ENCODE peak calls at places on chromosome 9, in nine cellular contexts. U is tibial nerve; R is CD8-positive, alpha-beta memory T cell; W is spleen; S is brain microvascular endothelial cell; O is thyroid gland; B is body of pancreas; G is left ventricle myocardium inferior; H is HCT116. A is an unnamed sample. For H3K27me3, the result is how much of the 10 kb centered on the place peaks cover.

GRCh38 chr9:131853434-131853833 is 113.6 kb upstream of the RAPGEF1 start:
- DNase-seq in W (no peak), U (no peak), H (no peak), R (no peak), S (no peak), O (no peak), B (no peak), G (no peak), A (no peak)

GRCh38 chr9:7154003-7154619 is 396.3 kb downstream of the KDM4C start:
- DNase-seq in W (no peak), H (no peak), B (no peak), R (no peak), G (no peak), O (no peak), U (no peak), S (no peak), A (no peak)

GRCh38 chr9:69379250-69379982 is 54.4 kb downstream of the ENTREP1 start:
- DNase-seq in U (no peak), G (no peak), H (no peak), S (peak), W (no peak), O (no peak), B (no peak), R (no peak), A (peak)

GRCh38 chr9:2122299-2122698 is 107.2 kb downstream of the SMARCA2 start:
- DNase-seq in H (no peak), S (no peak), B (no peak), U (no peak), G (no peak), O (no peak), W (no peak), R (no peak), A (no peak)

GRCh38 chr9:99264070-99264469 is 42.0 kb downstream of the SEC61B start:
- DNase-seq in O (no peak), S (no peak), W (no peak), U (no peak), B (no peak), H (peak), R (no peak), G (no peak), A (no peak)

GRCh38 chr9:29285818-29286217 is 1712.5 kb upstream of the C9orf72 start:
- DNase-seq in G (no peak), R (no peak), B (no peak), U (no peak), W (no peak), S (no peak), H (no peak), O (no peak), A (no peak)

GRCh38 chr9:86547596-86547995 is 193.4 kb upstream of the TUT7 start:
- DNase-seq in G (no peak), W (no peak), O (no peak), B (no peak), S (no peak), H (no peak), R (no peak), U (no peak), A (no peak)

GRCh38 chr9:125586173-125586512 is 120.9 kb downstream of the MAPKAP1 start:
- DNase-seq in S (no peak), R (no peak), B (no peak), O (no peak), H (no peak), W (no peak), G (no peak), U (no peak), A (peak)

GRCh38 chr9:118423021-118423420 is 718.8 kb downstream of the TLR4 start:
- DNase-seq in W (no peak), R (no peak), S (no peak), G (no peak), H (no peak), O (no peak), B (no peak), U (no peak), A (peak)

GRCh38 chr9:4987996-4988421 is 2.9 kb downstream of the JAK2 start:
- DNase-seq in H (peak), G (no peak), O (peak), R (peak), B (peak), U (no peak), S (peak), W (no peak), A (peak)

GRCh38 chr9:130472184-130472705 is 27.5 kb downstream of the ASS1 start:
- DNase-seq in S (no peak), W (no peak), O (no peak), B (no peak), U (no peak), G (no peak), R (no peak), H (no peak), A (no peak)

GRCh38 chr9:21995652-21996275 is 1.2 kb downstream of the CDKN2B-AS1 start:
- DNase-seq in B (no peak), W (peak), S (no peak), U (no peak), G (peak), R (peak), H (no peak), O (peak), A (peak)

GRCh38 chr9:132813115-132813784 is 64.8 kb downstream of the AK8 start:
- DNase-seq in H (no peak), O (no peak), W (no peak), G (no peak), U (no peak), R (no peak), B (no peak), S (no peak), A (no peak)

GRCh38 chr9:134385873-134386370 is 59.7 kb downstream of the RXRA start:
- DNase-seq in S (no peak), W (peak), B (no peak), U (no peak), R (no peak), H (no peak), O (no peak), G (no peak), A (no peak)

GRCh38 chr9:112200699-112201098 is 25.6 kb upstream of the SUSD1 start:
- DNase-seq in U (no peak), O (no peak), H (no peak), B (no peak), R (no peak), S (no peak), W (no peak), G (no peak), A (peak)

GRCh38 chr9:78577507-78577906 is 280.6 kb downstream of the PSAT1 start:
- DNase-seq in W (no peak), U (no peak), B (no peak), R (no peak), H (no peak), S (no peak), G (no peak), O (no peak), A (no peak)

GRCh38 chr9:93122721-93123221 is 11.3 kb downstream of the NINJ1 start:
- DNase-seq in B (peak), H (no peak), R (peak), G (no peak), O (peak), S (no peak), W (peak), U (peak), A (no peak)

DNA sequence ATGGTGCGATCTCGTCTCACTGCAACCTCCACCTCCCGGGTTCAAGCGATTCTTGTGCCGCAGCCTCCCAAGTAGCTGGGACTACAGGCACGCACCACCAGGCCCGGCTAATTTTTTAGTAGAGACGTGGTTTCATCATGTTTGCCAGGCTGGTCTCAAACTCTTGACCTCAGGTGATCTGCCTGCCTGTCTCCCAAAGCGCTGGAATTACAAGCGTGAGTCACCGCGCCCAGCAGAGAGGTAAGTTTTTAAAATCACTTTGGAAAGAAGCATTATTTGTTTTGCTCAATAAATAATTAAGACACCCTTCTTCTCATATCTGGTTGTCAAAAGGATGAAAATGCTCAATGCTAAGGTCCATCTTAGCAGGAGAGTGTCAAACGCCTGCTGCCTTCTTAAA is 48.5 kb upstream of the STXBP1 start:
- DNase-seq in S (no peak), U (no peak), H (no peak), R (no peak), W (no peak), O (no peak), B (no peak), G (no peak), A (no peak)
- H3K27ac ChIP-seq in S (no peak), U (peak), H (peak), R (no peak), W (no peak), O (peak), B (peak), G (peak), A (no peak)

GRCh38 chr9:120742951-120743416 is 28.7 kb upstream of the MEGF9 start:
- DNase-seq in O (no peak), S (no peak), U (no peak), W (no peak), H (peak), B (no peak), G (no peak), R (no peak), A (peak)
- H3K4me3 ChIP-seq in O (no peak), S (no peak), U (no peak), W (no peak), H (no peak), B (no peak), G (no peak), R (no peak), A (no peak)

GRCh38 chr9:117414906-117415583 is at the start of gene ASTN2:
- DNase-seq in U (no peak), S (no peak), R (no peak), O (peak), B (peak), G (no peak), H (no peak), W (no peak), A (no peak)
- H3K27me3 ChIP-seq in U (half or more), S (under half), R (under half), O (under half), B (under half), G (half or more), H (under half), W (under half), A (under half)

GRCh38 chr9:33861917-33862453 is 45.0 kb downstream of the UBE2R2 start:
- DNase-seq in O (no peak), B (no peak), R (no peak), S (no peak), G (no peak), U (no peak), W (no peak), H (no peak), A (peak)

GRCh38 chr9:33860200-33860871 is 43.4 kb downstream of the UBE2R2 start:
- DNase-seq in R (no peak), O (no peak), B (no peak), H (no peak), S (no peak), U (no peak), W (no peak), G (no peak), A (no peak)

GRCh38 chr9:33856247-33856646 is 39.3 kb downstream of the UBE2R2 start:
- DNase-seq in O (no peak), B (no peak), U (no peak), H (no peak), R (no peak), G (no peak), W (no peak), S (no peak), A (no peak)

GRCh38 chr9:33858346-33858869 is 41.4 kb downstream of the UBE2R2 start:
- DNase-seq in B (no peak), U (no peak), S (no peak), H (no peak), O (no peak), R (no peak), G (no peak), W (peak), A (no peak)
- H3K27ac ChIP-seq in B (no peak), U (no peak), S (no peak), H (no peak), O (no peak), R (no peak), G (no peak), W (no peak), A (no peak)

A was measured in small intestine.